ENCODE peak calls at places on chromosomes 13 and 19, in four cellular contexts. K is psoas muscle, M is pancreas, X is astrocyte. U is an unnamed sample.

GRCh38 chr13:34419025-34419424 is 523.0 kb upstream of the NBEA start:
- DNase-seq in X (no peak), K (no peak), M (no peak), U (no peak)

GRCh38 chr13:95535243-95535642 is 17.3 kb upstream of the CLDN10 start:
- DNase-seq in K (no peak), X (peak), M (no peak), U (peak)

GRCh38 chr13:107865643-107866006 is 349.7 kb downstream of the LIG4 start:
- DNase-seq in M (no peak), K (no peak), X (peak), U (peak)

GRCh38 chr13:41995946-41996345 is 35.0 kb upstream of the VWA8 start:
- DNase-seq in X (peak), M (no peak), K (no peak), U (peak)

GRCh38 chr13:44052843-44053607 is 173.3 kb downstream of the LACC1 start:
- DNase-seq in K (no peak), X (peak), M (no peak), U (peak)

GRCh38 chr13:98672947-98673545 is 79.4 kb downstream of the SLC15A1 start:
- DNase-seq in M (peak), X (peak), K (peak), U (peak)

GRCh38 chr13:49421391-49421790 is 22.5 kb downstream of the CAB39L start:
- DNase-seq in X (no peak), K (no peak), M (no peak), U (peak)

GRCh38 chr19:48446579-48446978 is 796 bp downstream of the GRWD1 start:
- DNase-seq in X (no peak), M (no peak), K (no peak), U (no peak)

GRCh38 chr19:18153555-18154134 is 682 bp downstream of the PIK3R2 start:
- DNase-seq in K (peak), M (no peak), X (no peak), U (no peak)

GRCh38 chr19:14442904-14443631 is 10.0 kb downstream of the PKN1 start:
- DNase-seq in K (no peak), X (no peak), M (peak), U (no peak)

GRCh38 chr13:83449666-83450395 is 432.4 kb downstream of the SLITRK1 start:
- DNase-seq in M (no peak), K (no peak), X (peak), U (peak)

GRCh38 chr13:49629947-49630346 is 1.6 kb downstream of the ARL11 start:
- DNase-seq in X (no peak), M (no peak), K (no peak), U (no peak)

GRCh38 chr19:43774103-43774939 is 6.5 kb downstream of the KCNN4 start:
- DNase-seq in X (peak), K (peak), M (peak), U (peak)

GRCh38 chr13:95275322-95276118 is 25.7 kb downstream of the ABCC4 start:
- DNase-seq in M (no peak), K (no peak), X (peak), U (peak)

GRCh38 chr19:17075860-17076538 is 422 bp downstream of the MYO9B start:
- DNase-seq in X (no peak), M (peak), K (peak), U (peak)

GRCh38 chr19:17794731-17795494 is at the start of gene B3GNT3:
- DNase-seq in X (no peak), K (peak), M (peak), U (peak)

GRCh38 chr19:16064209-16064889 is 11.9 kb upstream of the TPM4 start:
- DNase-seq in X (no peak), K (no peak), M (no peak), U (peak)

GRCh38 chr19:17095141-17095919 is 19.8 kb downstream of the MYO9B start:
- DNase-seq in M (no peak), K (peak), X (peak), U (peak)

GRCh38 chr19:50167314-50167721 is 4.2 kb upstream of the IZUMO2 start:
- DNase-seq in X (no peak), M (peak), K (no peak), U (no peak)

GRCh38 chr13:113834496-113835200 is 29.2 kb downstream of the GAS6 start:
- DNase-seq in M (peak), X (no peak), K (peak), U (no peak)

GRCh38 chr13:80235559-80236296 is 105.2 kb downstream of the SPRY2 start:
- DNase-seq in X (peak), M (no peak), K (no peak), U (peak)

GRCh38 chr19:28420731-28421550 is 792.0 kb downstream of the UQCRFS1 start:
- DNase-seq in M (no peak), K (no peak), X (peak), U (no peak)

GRCh38 chr19:13723206-13723605 is 41.1 kb upstream of the MRI1 start:
- DNase-seq in K (no peak), M (no peak), X (peak), U (peak)

GRCh38 chr19:14949876-14950275 is 8.6 kb downstream of the OR7C2 start:
- DNase-seq in X (no peak), K (no peak), M (no peak), U (no peak)

GRCh38 chr19:51690359-51691121 is 2.6 kb upstream of the SPACA6 start:
- DNase-seq in X (peak), K (peak), M (peak), U (peak)

GRCh38 chr13:112261924-112262323 is 114.2 kb upstream of the SPACA7 start:
- DNase-seq in X (no peak), K (no peak), M (no peak), U (no peak)

GRCh38 chr19:10230155-10230903 is 802 bp downstream of the S1PR2 start:
- DNase-seq in M (peak), K (peak), X (no peak), U (peak)

GRCh38 chr13:36680918-36681317 is 7.1 kb downstream of the SERTM1 start:
- DNase-seq in M (no peak), X (peak), K (no peak), U (no peak)

GRCh38 chr13:106472621-106473020 is 62.8 kb downstream of the EFNB2 start:
- DNase-seq in K (no peak), X (no peak), M (no peak), U (no peak)

GRCh38 chr19:16626796-16627193 is 1.2 kb downstream of the MED26 start:
- DNase-seq in X (no peak), M (no peak), K (no peak), U (no peak)

GRCh38 chr19:51318687-51319675 is 7.5 kb downstream of the IGLON5 start:
- DNase-seq in M (no peak), K (no peak), X (no peak), U (no peak)

GRCh38 chr19:50835103-50835784 is 1.9 kb upstream of the KLK15 start:
- DNase-seq in M (no peak), K (no peak), X (no peak), U (peak)

GRCh38 chr19:7149956-7150705 is 80.6 kb downstream of the ZNF557 start:
- DNase-seq in M (no peak), K (no peak), X (no peak), U (no peak)

GRCh38 chr19:35806597-35806996 is 6.0 kb downstream of the PRODH2 start:
- DNase-seq in X (no peak), K (no peak), M (no peak), U (no peak)

GRCh38 chr13:45194081-45194939 is 6.5 kb downstream of the KCTD4 start:
- DNase-seq in M (no peak), X (peak), K (no peak), U (peak)

GRCh38 chr19:42042455-42043170 is 27.4 kb downstream of the GRIK5 start:
- DNase-seq in M (no peak), K (no peak), X (no peak), U (no peak)

GRCh38 chr13:81874681-81875661 is 1534.0 kb upstream of the SPRY2 start:
- DNase-seq in M (no peak), K (no peak), X (no peak), U (no peak)

GRCh38 chr13:42102961-42103688 is 54.7 kb downstream of the DGKH start:
- DNase-seq in M (no peak), K (no peak), X (peak), U (peak)

GRCh38 chr13:109333893-109334651 is 452.3 kb downstream of the IRS2 start:
- DNase-seq in X (no peak), K (no peak), M (no peak), U (no peak)

DNA sequence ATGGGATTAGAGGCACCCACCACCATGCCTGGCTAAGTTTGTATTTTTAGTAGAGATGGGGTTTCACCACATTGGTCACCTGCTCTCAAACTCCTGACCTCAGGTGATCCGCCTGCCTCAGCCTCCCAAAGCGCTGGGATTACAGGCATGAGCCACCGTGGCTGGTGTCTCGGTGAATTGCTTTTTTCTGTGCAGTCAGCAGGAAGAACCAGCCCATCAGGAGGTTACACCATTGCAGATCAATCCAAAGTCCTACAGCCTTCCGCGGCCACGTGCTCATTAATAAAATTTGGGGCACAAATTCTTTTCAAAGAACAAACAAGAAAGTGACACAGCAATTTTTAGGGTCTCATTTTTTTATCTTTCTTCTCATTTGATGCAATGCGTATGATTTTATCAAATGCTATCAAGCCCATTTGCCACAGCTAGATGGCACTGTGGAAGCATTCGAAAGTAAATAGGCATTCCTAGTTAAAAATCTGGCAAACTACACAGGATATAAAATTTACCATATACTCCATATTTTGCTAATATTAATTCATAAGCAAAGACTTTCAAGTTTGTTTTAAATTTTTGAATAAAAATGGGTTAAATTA is 54.4 kb upstream of the ZNF835 start:
- DNase-seq in M (no peak), X (no peak), K (no peak), U (peak)
- TF ChIP-seq CTCF in M (no peak), X (peak), K (no peak), U (peak)

GRCh38 chr19:54380897-54381296 is 16.2 kb upstream of the LAIR1 start:
- DNase-seq in X (no peak), K (no peak), M (no peak), U (no peak)

GRCh38 chr19:54388803-54389144 is 24.0 kb upstream of the LAIR1 start:
- DNase-seq in M (no peak), X (no peak), K (no peak), U (no peak)

GRCh38 chr19:54379187-54379678 is 14.5 kb upstream of the LAIR1 start:
- DNase-seq in K (no peak), X (no peak), M (no peak), U (no peak)

GRCh38 chr19:54388001-54388802 is 23.5 kb upstream of the LAIR1 start:
- DNase-seq in X (no peak), M (no peak), K (no peak), U (peak)

DNA sequence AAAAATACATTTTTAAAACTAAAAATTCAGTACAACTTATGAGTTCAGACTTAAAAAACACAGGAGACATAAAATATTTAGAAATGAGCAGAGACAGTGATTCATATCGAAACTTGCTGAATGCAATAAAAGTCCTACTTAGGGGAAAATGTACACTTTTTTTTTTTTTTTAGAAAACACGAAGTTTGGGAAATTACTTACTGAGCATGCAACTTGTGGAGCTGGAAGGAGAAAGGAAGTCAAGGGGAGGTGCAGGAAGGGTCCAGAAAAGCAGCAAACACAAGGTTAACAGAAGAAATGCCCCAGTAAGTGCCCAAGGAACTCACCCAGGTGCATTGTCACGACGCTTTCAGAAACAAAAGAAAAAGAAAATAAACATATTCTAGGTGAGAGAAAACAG is 18.6 kb upstream of the LAIR1 start:
- DNase-seq in X (no peak), K (no peak), M (no peak), U (no peak)
- H3K4me3 ChIP-seq in X (no peak), K (no peak), M (no peak), U (no peak)

GRCh38 chr13:111216166-111216960 is 101.3 kb downstream of the ARHGEF7 start:
- DNase-seq in K (peak), X (no peak), M (no peak), U (peak)
- TF ChIP-seq CTCF in K (peak), X (peak), M (no peak), U (peak)

GRCh38 chr13:77299587-77299986 is 27.3 kb downstream of the MYCBP2 start:
- DNase-seq in M (no peak), X (no peak), K (no peak), U (peak)
- H3K4me3 ChIP-seq in M (no peak), X (no peak), K (no peak), U (no peak)

GRCh38 chr19:4675346-4675745 is 5.2 kb upstream of the MYDGF start:
- DNase-seq in X (no peak), M (no peak), K (no peak), U (no peak)

GRCh38 chr19:4679416-4679815 is 9.3 kb upstream of the MYDGF start:
- DNase-seq in X (no peak), K (no peak), M (no peak), U (no peak)

GRCh38 chr19:4678881-4679379 is 8.8 kb upstream of the MYDGF start:
- DNase-seq in M (no peak), K (peak), X (no peak), U (peak)

GRCh38 chr19:4673726-4674125 is 3.6 kb upstream of the MYDGF start:
- DNase-seq in M (no peak), X (no peak), K (no peak), U (no peak)

DNA sequence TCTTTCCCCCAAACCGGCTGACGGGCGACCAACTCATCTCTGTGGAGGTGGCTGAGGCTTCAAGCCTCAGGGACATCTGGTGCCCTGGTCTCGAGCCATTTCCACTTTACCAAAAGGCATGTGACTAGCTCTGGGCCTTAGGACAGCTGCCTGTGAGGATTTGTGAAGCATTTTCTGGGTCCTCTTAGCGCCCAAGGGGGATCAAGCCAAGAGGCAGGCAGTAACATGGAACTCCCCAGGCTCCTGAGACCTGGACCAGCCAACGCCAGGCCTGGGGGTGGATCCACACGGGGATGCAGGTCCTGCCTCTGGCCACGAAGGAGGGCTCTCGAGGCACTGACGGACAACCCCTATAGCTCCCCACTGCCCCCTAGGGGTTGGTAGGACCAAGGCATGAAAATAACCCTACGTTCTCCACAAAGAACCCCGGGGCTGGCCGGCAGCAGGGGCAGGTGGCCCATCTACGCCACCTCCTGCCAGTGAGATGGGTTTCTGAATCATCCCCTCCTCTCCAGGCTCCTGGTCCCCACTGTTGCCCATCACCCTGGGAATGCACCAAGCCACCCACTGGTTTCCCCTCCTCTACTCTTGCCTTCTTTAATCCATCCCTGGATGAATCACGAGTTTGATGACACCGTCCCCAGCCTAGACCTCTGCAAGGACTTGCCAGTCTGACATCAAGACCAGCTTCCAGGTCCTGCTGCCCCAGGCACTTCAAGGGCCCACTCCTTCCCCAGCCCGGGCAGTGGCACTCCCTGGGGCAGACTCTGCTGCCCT is 7.0 kb upstream of the MYDGF start:
- DNase-seq in M (no peak), K (peak), X (no peak), U (peak)
- TF ChIP-seq CTCF in M (no peak), K (peak), X (peak), U (peak)

GRCh38 chr19:1018932-1019615 is 1.8 kb downstream of the TMEM259 start:
- DNase-seq in X (no peak), K (no peak), M (peak), U (no peak)
- H3K4me3 ChIP-seq in X (peak), K (peak), M (peak), U (peak)

DNA sequence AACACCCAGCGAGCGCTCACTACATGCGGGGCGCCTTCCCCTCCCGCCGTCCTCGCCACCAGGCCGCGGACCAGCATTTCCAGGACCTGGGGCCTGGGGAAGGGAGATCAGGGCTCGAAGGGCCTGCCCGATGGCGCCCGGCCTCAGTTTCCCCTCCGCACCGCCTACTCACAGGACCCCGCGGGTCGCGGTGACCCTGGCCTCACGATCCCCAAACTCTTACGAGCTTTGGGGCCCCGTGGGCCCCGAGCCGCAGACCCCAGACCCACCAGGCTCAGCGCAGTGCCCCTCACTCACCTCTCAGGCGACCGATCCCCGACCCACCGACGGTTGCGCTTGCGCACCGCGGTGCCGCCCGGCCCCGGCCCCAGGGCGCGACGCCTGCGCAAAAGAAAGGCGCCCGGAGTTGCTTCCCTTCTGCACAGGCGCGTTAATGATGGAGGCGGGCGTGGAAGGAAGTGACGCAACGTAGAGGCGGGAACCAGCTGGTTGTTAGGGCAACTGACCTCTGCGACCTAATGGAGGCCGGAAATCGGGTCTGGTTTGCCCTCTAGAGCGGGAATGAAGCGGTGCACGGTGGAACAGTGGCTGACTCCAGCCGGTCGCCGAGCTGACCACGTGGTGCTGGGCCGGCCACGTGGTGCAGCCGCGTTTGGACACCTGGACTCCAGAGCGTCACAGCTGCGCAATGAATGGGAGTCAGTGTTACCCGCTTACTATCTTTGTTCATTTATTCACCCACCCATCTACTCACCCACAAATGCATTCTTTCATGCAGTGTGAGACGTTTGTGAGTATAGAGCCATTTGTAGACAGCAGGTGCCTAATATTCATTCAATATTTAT is at the start of gene SGTA:
- DNase-seq in X (peak), K (peak), M (peak), U (peak)
- TF ChIP-seq CTCF in X (peak), K (peak), M (peak), U (peak)

GRCh38 chr19:39195755-39196154 is 1.0 kb upstream of the NCCRP1 start:
- DNase-seq in M (peak), X (no peak), K (no peak), U (no peak)
- H3K4me3 ChIP-seq in M (no peak), X (no peak), K (no peak), U (no peak)

DNA sequence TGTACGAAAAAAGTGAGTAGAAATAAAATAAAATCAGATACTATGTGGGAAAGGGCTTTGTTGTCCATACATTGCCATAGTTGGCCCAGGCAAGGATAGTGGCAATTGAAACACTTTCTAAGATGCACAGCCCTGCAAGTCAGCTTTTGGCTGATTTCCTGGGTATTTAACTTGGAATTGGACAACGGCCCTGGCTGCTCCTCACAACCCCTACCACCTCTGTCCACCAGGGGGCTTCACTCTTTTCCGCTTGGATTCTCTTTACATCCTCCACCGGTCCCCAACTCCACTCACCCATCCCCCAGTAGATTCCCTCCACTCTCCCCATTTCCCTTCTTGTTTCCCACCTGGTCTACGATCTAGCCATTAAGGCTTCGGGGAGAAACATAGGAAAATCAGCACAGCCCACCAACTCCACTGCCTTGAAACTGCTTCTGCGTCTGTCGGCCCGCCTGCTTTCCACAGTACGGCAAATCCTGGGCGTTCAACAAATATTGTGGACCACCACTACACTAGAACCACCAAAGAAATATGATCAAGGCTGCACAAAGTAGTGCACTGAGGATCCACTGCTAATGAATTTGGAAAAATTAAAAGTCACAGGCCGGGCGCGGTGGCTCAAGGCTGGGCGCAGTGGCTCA is 48.6 kb upstream of the GTF3A start:
- DNase-seq in X (peak), M (no peak), K (peak), U (peak)
- TF ChIP-seq CTCF in X (peak), M (peak), K (peak), U (peak)